ENCODE peak calls at places on chromosomes 16 and 17, in seven cellular contexts. One of them, this sample, is unnamed.
A peak's percentile ranks its signal among the peaks of the same experiment; 100 is the strongest.

GRCh38 chr17:59756236-59756818 is 48.9 kb downstream of the VMP1 start:
- DNase-seq in NT2/D1: no peak
- DNase-seq in hepatocyte: no peak
- DNase-seq in HFF-Myc: peak; percentile 67
- DNase-seq in H1: no peak
- DNase-seq in MG63: no peak
- DNase-seq in body of pancreas: no peak
- DNase-seq in this sample: no peak

GRCh38 chr16:57061084-57061905 is 31.1 kb upstream of the CPNE2 start:
- DNase-seq in NT2/D1: no peak
- DNase-seq in hepatocyte: no peak
- DNase-seq in HFF-Myc: peak; percentile 49
- DNase-seq in H1: no peak
- DNase-seq in MG63: peak; percentile 87
- DNase-seq in body of pancreas: no peak
- DNase-seq in this sample: no peak

GRCh38 chr17:62737513-62737912 is 70.6 kb downstream of the MARCHF10 start:
- DNase-seq in NT2/D1: no peak
- DNase-seq in hepatocyte: no peak
- DNase-seq in HFF-Myc: no peak
- DNase-seq in H1: no peak
- DNase-seq in MG63: no peak
- DNase-seq in body of pancreas: no peak
- DNase-seq in this sample: no peak

GRCh38 chr16:2475413-2476344 is 752 bp downstream of the TBC1D24 start:
- DNase-seq in NT2/D1: no peak
- DNase-seq in hepatocyte: peak; percentile 64
- DNase-seq in HFF-Myc: no peak
- DNase-seq in H1: no peak
- DNase-seq in MG63: no peak
- DNase-seq in body of pancreas: peak; percentile 59
- DNase-seq in this sample: no peak

GRCh38 chr16:6209355-6209930 is 1111.8 kb upstream of the EEF2KMT start:
- DNase-seq in NT2/D1: no peak
- DNase-seq in hepatocyte: peak; percentile 22
- DNase-seq in HFF-Myc: no peak
- DNase-seq in H1: no peak
- DNase-seq in MG63: no peak
- DNase-seq in body of pancreas: no peak
- DNase-seq in this sample: no peak

GRCh38 chr16:58022601-58023371 is 2.8 kb upstream of the MMP15 start:
- DNase-seq in NT2/D1: no peak
- DNase-seq in hepatocyte: peak; percentile 77
- DNase-seq in HFF-Myc: no peak
- DNase-seq in H1: no peak
- DNase-seq in MG63: peak; percentile 98
- DNase-seq in body of pancreas: peak; percentile 71
- DNase-seq in this sample: no peak

GRCh38 chr17:4304417-4305027 is 40.7 kb upstream of the ANKFY1 start:
- DNase-seq in NT2/D1: no peak
- DNase-seq in hepatocyte: peak; percentile 69
- DNase-seq in HFF-Myc: no peak
- DNase-seq in H1: no peak
- DNase-seq in MG63: no peak
- DNase-seq in body of pancreas: peak; percentile 42
- DNase-seq in this sample: peak; percentile 5

GRCh38 chr16:8935989-8936388 is 27.7 kb downstream of the USP7 start:
- DNase-seq in NT2/D1: no peak
- DNase-seq in hepatocyte: no peak
- DNase-seq in HFF-Myc: no peak
- DNase-seq in H1: no peak
- DNase-seq in MG63: peak; percentile 23
- DNase-seq in body of pancreas: no peak
- DNase-seq in this sample: no peak

GRCh38 chr17:51585514-51586104 is 325.3 kb downstream of the UTP18 start:
- DNase-seq in NT2/D1: no peak
- DNase-seq in hepatocyte: peak; percentile 41
- DNase-seq in HFF-Myc: no peak
- DNase-seq in H1: peak; percentile 9
- DNase-seq in MG63: no peak
- DNase-seq in body of pancreas: peak; percentile 11
- DNase-seq in this sample: no peak

GRCh38 chr17:31390748-31391495 is 553 bp upstream of the RAB11FIP4 start:
- DNase-seq in NT2/D1: no peak
- DNase-seq in hepatocyte: no peak
- DNase-seq in HFF-Myc: no peak
- DNase-seq in H1: no peak
- DNase-seq in MG63: no peak
- DNase-seq in body of pancreas: no peak
- DNase-seq in this sample: no peak

GRCh38 chr16:76309639-76310335 is 32.6 kb downstream of the CNTNAP4 start:
- DNase-seq in NT2/D1: no peak
- DNase-seq in hepatocyte: no peak
- DNase-seq in HFF-Myc: no peak
- DNase-seq in H1: no peak
- DNase-seq in MG63: no peak
- DNase-seq in body of pancreas: no peak
- DNase-seq in this sample: no peak

GRCh38 chr17:57861737-57862409 is 12.0 kb upstream of the MRPS23 start:
- DNase-seq in NT2/D1: no peak
- DNase-seq in hepatocyte: peak; percentile 62
- DNase-seq in HFF-Myc: no peak
- DNase-seq in H1: no peak
- DNase-seq in MG63: no peak
- DNase-seq in body of pancreas: peak; percentile 54
- DNase-seq in this sample: no peak

GRCh38 chr17:72691601-72692000 is 400.9 kb downstream of the SLC39A11 start:
- DNase-seq in NT2/D1: no peak
- DNase-seq in hepatocyte: no peak
- DNase-seq in HFF-Myc: no peak
- DNase-seq in H1: no peak
- DNase-seq in MG63: peak; percentile 66
- DNase-seq in body of pancreas: no peak
- DNase-seq in this sample: peak; percentile 52

GRCh38 chr17:76024353-76024752 is 2.8 kb downstream of the EVPL start:
- DNase-seq in NT2/D1: no peak
- DNase-seq in hepatocyte: no peak
- DNase-seq in HFF-Myc: no peak
- DNase-seq in H1: no peak
- DNase-seq in MG63: no peak
- DNase-seq in body of pancreas: no peak
- DNase-seq in this sample: no peak

GRCh38 chr17:78817123-78817522 is 23.5 kb downstream of the USP36 start:
- DNase-seq in NT2/D1: no peak
- DNase-seq in hepatocyte: no peak
- DNase-seq in HFF-Myc: no peak
- DNase-seq in H1: no peak
- DNase-seq in MG63: no peak
- DNase-seq in body of pancreas: no peak
- DNase-seq in this sample: no peak

GRCh38 chr16:1772362-1772907 is at the start of gene EME2:
- DNase-seq in NT2/D1: no peak
- DNase-seq in hepatocyte: peak; percentile 54
- DNase-seq in HFF-Myc: no peak
- DNase-seq in H1: no peak
- DNase-seq in MG63: peak; percentile 49
- DNase-seq in body of pancreas: no peak
- DNase-seq in this sample: no peak

GRCh38 chr17:63665527-63666214 is 34.3 kb downstream of the LIMD2 start:
- DNase-seq in NT2/D1: no peak
- DNase-seq in hepatocyte: no peak
- DNase-seq in HFF-Myc: no peak
- DNase-seq in H1: no peak
- DNase-seq in MG63: no peak
- DNase-seq in body of pancreas: no peak
- DNase-seq in this sample: no peak

GRCh38 chr16:28182183-28182582 is 29.6 kb downstream of the XPO6 start:
- DNase-seq in NT2/D1: no peak
- DNase-seq in hepatocyte: no peak
- DNase-seq in HFF-Myc: no peak
- DNase-seq in H1: no peak
- DNase-seq in MG63: no peak
- DNase-seq in body of pancreas: no peak
- DNase-seq in this sample: no peak

GRCh38 chr16:11032000-11032921 is 87.9 kb downstream of the CLEC16A start:
- DNase-seq in NT2/D1: no peak
- DNase-seq in hepatocyte: no peak
- DNase-seq in HFF-Myc: no peak
- DNase-seq in H1: no peak
- DNase-seq in MG63: no peak
- DNase-seq in body of pancreas: no peak
- DNase-seq in this sample: no peak

GRCh38 chr16:11034481-11034931 is 90.1 kb downstream of the CLEC16A start:
- DNase-seq in NT2/D1: no peak
- DNase-seq in hepatocyte: no peak
- DNase-seq in HFF-Myc: no peak
- DNase-seq in H1: no peak
- DNase-seq in MG63: no peak
- DNase-seq in body of pancreas: no peak
- DNase-seq in this sample: peak; percentile 18

GRCh38 chr16:11032922-11033291 is 88.5 kb downstream of the CLEC16A start:
- DNase-seq in NT2/D1: no peak
- DNase-seq in hepatocyte: peak; percentile 32
- DNase-seq in HFF-Myc: peak; percentile 77
- DNase-seq in H1: no peak
- DNase-seq in MG63: peak; percentile 85
- DNase-seq in body of pancreas: no peak
- DNase-seq in this sample: peak; percentile 87

GRCh38 chr16:11035096-11035495 is 90.7 kb downstream of the CLEC16A start:
- DNase-seq in NT2/D1: no peak
- DNase-seq in hepatocyte: no peak
- DNase-seq in HFF-Myc: no peak
- DNase-seq in H1: no peak
- DNase-seq in MG63: no peak
- DNase-seq in body of pancreas: no peak
- DNase-seq in this sample: no peak

GRCh38 chr16:11034005-11034404 is 89.6 kb downstream of the CLEC16A start:
- DNase-seq in NT2/D1: no peak
- DNase-seq in hepatocyte: no peak
- DNase-seq in HFF-Myc: peak; percentile 92
- DNase-seq in H1: no peak
- DNase-seq in MG63: peak; percentile 68
- DNase-seq in body of pancreas: no peak
- DNase-seq in this sample: peak; percentile 91
- H3K4me3 ChIP-seq in NT2/D1: no peak overlapping the region
- H3K4me3 ChIP-seq in hepatocyte: no peak overlapping the region
- H3K4me3 ChIP-seq in HFF-Myc: no peak overlapping the region
- H3K4me3 ChIP-seq in H1: no peak overlapping the region
- H3K4me3 ChIP-seq in MG63: no peak overlapping the region
- H3K4me3 ChIP-seq in body of pancreas: no peak overlapping the region
- H3K4me3 ChIP-seq in this sample: no peak overlapping the region

DNA sequence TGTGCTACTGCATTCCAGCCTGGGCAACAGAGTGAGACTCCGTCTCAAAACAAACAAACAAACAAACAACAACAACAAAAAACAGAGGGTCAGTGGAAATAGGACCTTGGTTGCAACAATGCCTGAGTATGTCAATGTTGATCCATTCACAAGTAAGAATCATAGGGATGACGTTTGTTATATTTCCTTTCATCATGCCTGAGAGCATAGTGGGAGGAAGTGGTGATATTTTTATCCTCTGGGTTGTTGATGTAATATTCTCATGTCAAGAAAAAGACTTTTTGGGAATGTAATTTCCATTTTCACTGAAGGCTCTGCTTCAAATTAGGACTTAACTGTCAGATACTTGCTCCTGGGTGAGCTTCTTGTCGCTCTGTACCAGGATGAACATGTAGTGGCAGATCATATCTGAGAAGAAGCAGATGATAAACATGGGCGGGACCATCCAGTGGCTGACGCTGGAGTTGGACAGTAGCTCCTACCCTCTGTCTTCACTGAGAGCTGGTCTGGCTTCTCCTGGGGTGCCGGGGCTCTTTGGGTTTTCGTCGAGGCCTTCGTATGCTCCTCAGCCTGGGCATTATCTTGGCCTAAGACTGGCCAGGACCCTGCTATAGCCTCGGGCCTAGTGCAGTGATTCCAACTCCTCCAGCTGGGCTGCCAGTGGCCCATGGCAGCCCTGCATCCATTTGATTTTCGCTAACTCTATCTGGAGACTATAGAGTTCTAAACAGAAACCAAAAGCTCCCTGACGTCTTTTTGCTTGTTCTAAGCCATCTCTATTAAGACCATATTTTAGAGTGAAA is 19.6 kb downstream of the CYB5B start:
- DNase-seq in NT2/D1: no peak
- DNase-seq in hepatocyte: no peak
- DNase-seq in HFF-Myc: no peak
- DNase-seq in H1: no peak
- DNase-seq in MG63: no peak
- DNase-seq in body of pancreas: no peak
- DNase-seq in this sample: no peak
- H3K4me3 ChIP-seq in NT2/D1: no peak overlapping the region
- H3K4me3 ChIP-seq in hepatocyte: no peak overlapping the region
- H3K4me3 ChIP-seq in HFF-Myc: peak overlapping the region; percentile 28
- H3K4me3 ChIP-seq in H1: no peak overlapping the region
- H3K4me3 ChIP-seq in MG63: no peak overlapping the region
- H3K4me3 ChIP-seq in body of pancreas: no peak overlapping the region
- H3K4me3 ChIP-seq in this sample: no peak overlapping the region

DNA sequence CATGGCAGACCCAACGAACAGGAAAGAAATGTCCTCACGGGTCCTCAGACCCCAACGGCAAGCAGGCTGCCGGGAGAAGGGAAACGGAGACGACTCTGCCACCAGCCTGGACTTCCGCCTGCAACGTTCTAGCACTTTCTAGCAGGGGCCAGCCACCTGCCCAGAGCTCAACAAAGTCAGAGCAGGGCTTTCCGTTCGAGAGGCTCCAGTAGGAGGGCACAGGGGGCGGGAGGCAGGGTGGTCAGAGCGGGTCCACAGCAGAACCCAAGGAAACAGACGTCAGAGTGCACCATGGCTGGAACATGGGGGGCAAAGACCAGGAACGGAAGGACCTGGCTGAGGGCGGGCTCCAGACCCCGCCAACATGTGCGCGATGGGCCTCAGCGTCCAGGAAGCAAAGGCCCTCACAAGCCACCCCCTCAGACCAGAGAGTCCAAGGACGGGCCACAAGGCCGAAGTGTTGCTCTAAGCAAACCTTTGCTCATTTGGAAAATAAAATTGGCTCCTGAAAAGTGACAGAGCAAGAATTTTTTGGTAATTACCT is 29.4 kb upstream of the C16orf95 start:
- DNase-seq in NT2/D1: no peak
- DNase-seq in hepatocyte: no peak
- DNase-seq in HFF-Myc: no peak
- DNase-seq in H1: no peak
- DNase-seq in MG63: no peak
- DNase-seq in body of pancreas: no peak
- DNase-seq in this sample: no peak
- H3K4me3 ChIP-seq in NT2/D1: no peak overlapping the region
- H3K4me3 ChIP-seq in hepatocyte: no peak overlapping the region
- H3K4me3 ChIP-seq in HFF-Myc: no peak overlapping the region
- H3K4me3 ChIP-seq in H1: no peak overlapping the region
- H3K4me3 ChIP-seq in MG63: no peak overlapping the region
- H3K4me3 ChIP-seq in body of pancreas: no peak overlapping the region
- H3K4me3 ChIP-seq in this sample: no peak overlapping the region

DNA sequence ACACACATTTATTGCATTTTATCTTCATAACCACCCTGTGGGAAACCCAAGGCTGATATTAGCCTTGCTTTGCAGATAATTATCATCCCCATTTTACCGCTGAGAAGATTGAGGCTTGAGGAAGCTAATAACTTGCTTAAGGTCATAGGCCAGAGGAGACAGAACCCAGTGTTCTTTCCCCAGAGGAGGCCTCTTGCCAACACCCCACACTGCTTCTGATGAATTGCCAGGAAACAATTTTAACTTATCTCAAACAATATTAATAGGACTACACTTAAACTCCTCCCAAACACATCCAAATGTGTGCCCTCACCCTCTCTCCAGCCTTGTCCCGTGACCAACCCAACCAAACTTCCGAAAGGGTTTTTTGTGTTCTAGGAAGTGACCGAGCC is 2.1 kb upstream of the SPG7 start:
- DNase-seq in NT2/D1: no peak
- DNase-seq in hepatocyte: no peak
- DNase-seq in HFF-Myc: no peak
- DNase-seq in H1: no peak
- DNase-seq in MG63: no peak
- DNase-seq in body of pancreas: no peak
- DNase-seq in this sample: no peak
- H3K4me3 ChIP-seq in NT2/D1: no peak overlapping the region
- H3K4me3 ChIP-seq in hepatocyte: no peak overlapping the region
- H3K4me3 ChIP-seq in HFF-Myc: no peak overlapping the region
- H3K4me3 ChIP-seq in H1: no peak overlapping the region
- H3K4me3 ChIP-seq in MG63: peak overlapping the region; percentile 4
- H3K4me3 ChIP-seq in body of pancreas: no peak overlapping the region
- H3K4me3 ChIP-seq in this sample: no peak overlapping the region